ENCODE peak calls at places on chromosomes 7 and 10, in seven cellular contexts. V is NCI-H226; A is T-cell; I is neural progenitor cell; J is activated gamma-delta T cell treated with anti-CD3 and anti-CD28 coated beads, Interleukin-2, amount 50 U/mL, for 16 hours; D is psoas muscle; W is endothelial cell. H is an unnamed sample.

GRCh38 chr10:51010977-51011376 is 63.3 kb upstream of the PRKG1 start:
- DNase-seq in V (no peak), A (no peak), I (peak), J (no peak), D (no peak), W (peak), H (no peak)

GRCh38 chr7:45921699-45922519 is 837 bp upstream of the IGFBP3 start:
- DNase-seq in V (peak), A (no peak), I (peak), J (no peak), D (peak), W (peak), H (no peak)

GRCh38 chr10:90314718-90315117 is 543.1 kb downstream of the HTR7 start:
- DNase-seq in V (no peak), A (no peak), I (no peak), J (no peak), D (no peak), W (no peak), H (no peak)

GRCh38 chr10:129755075-129756020 is 208.7 kb downstream of the EBF3 start:
- DNase-seq in V (no peak), A (no peak), I (no peak), J (no peak), D (peak), W (no peak), H (no peak)

GRCh38 chr7:17421941-17422340 is 123.5 kb downstream of the AHR start:
- DNase-seq in V (no peak), A (no peak), I (no peak), J (no peak), D (no peak), W (no peak), H (no peak)

GRCh38 chr7:139106959-139107358 is 2.6 kb downstream of the ZC3HAV1 start:
- DNase-seq in V (no peak), A (no peak), I (no peak), J (no peak), D (no peak), W (no peak), H (no peak)

GRCh38 chr10:122727426-122727825 is 27.8 kb upstream of the C10orf120 start:
- DNase-seq in V (no peak), A (no peak), I (no peak), J (no peak), D (no peak), W (no peak), H (no peak)

GRCh38 chr7:768881-769504 is 41.9 kb upstream of the PRKAR1B start:
- DNase-seq in V (no peak), A (no peak), I (peak), J (no peak), D (peak), W (no peak), H (no peak)

GRCh38 chr10:132387723-132388210 is 9.2 kb upstream of the PWWP2B start:
- DNase-seq in V (no peak), A (peak), I (peak), J (peak), D (peak), W (peak), H (no peak)

GRCh38 chr10:70584941-70585544 is 17.5 kb downstream of the PRF1 start:
- DNase-seq in V (no peak), A (no peak), I (peak), J (no peak), D (no peak), W (peak), H (no peak)

GRCh38 chr7:29329686-29330085 is 135.1 kb downstream of the CHN2 start:
- DNase-seq in V (no peak), A (no peak), I (no peak), J (no peak), D (no peak), W (no peak), H (no peak)

GRCh38 chr7:68015565-68016532 is 1019.2 kb downstream of the TYW1 start:
- DNase-seq in V (no peak), A (no peak), I (no peak), J (no peak), D (no peak), W (no peak), H (no peak)

GRCh38 chr10:73808021-73808815 is 3.2 kb downstream of the NDST2 start:
- DNase-seq in V (no peak), A (no peak), I (no peak), J (no peak), D (peak), W (no peak), H (no peak)